ENCODE peak calls at places on chromosome 19, in four cellular contexts. M is GM12878, E is K562, R is HepG2. T is an unnamed sample.

GRCh38 chr19:16074488-16075365 is 1.6 kb upstream of the TPM4 start:
- DNase-seq in M (no peak), E (no peak), R (no peak), T (no peak)

GRCh38 chr19:15114153-15114540 is 6.9 kb downstream of the SYDE1 start:
- DNase-seq in M (no peak), E (no peak), R (no peak), T (no peak)

GRCh38 chr19:44050740-44051653 is 839 bp upstream of the ZNF223 start:
- DNase-seq in M (no peak), E (no peak), R (no peak), T (peak; percentile 24)

GRCh38 chr19:41221514-41222205 is 2.6 kb downstream of the AXL start:
- DNase-seq in M (no peak), E (no peak), R (no peak), T (no peak)

GRCh38 chr19:31531326-31531725 is 182.1 kb upstream of the TSHZ3 start:
- DNase-seq in M (no peak), E (no peak), R (no peak), T (no peak)

GRCh38 chr19:11658954-11659353 is 61.7 kb downstream of the ZNF627 start:
- DNase-seq in M (no peak), E (no peak), R (no peak), T (no peak)

GRCh38 chr19:12733907-12734214 is 623 bp downstream of the TRIR start:
- DNase-seq in M (no peak), E (no peak), R (no peak), T (no peak)

GRCh38 chr19:1271528-1272422 is 2.6 kb downstream of the CIRBP start:
- DNase-seq in M (no peak), E (no peak), R (no peak), T (no peak)

GRCh38 chr19:18700501-18701249 is 17.2 kb downstream of the CRTC1 start:
- DNase-seq in M (peak; percentile 27), E (peak; percentile 85), R (no peak), T (peak; percentile 72)

GRCh38 chr19:43934055-43934984 is 762 bp downstream of the ZNF45 start:
- DNase-seq in M (no peak), E (peak; percentile 23), R (no peak), T (no peak)

GRCh38 chr19:41641879-41642485 is 15.1 kb upstream of the CEACAM4 start:
- DNase-seq in M (peak; percentile 4), E (peak; percentile 76), R (peak; percentile 23), T (peak; percentile 81)

GRCh38 chr19:42831221-42832019 is 48.1 kb downstream of the PSG1 start:
- DNase-seq in M (no peak), E (no peak), R (peak; percentile 15), T (no peak)
- TF ChIP-seq NR2C2 in M (no peak), E (no peak), R (no peak), T (no peak)

DNA sequence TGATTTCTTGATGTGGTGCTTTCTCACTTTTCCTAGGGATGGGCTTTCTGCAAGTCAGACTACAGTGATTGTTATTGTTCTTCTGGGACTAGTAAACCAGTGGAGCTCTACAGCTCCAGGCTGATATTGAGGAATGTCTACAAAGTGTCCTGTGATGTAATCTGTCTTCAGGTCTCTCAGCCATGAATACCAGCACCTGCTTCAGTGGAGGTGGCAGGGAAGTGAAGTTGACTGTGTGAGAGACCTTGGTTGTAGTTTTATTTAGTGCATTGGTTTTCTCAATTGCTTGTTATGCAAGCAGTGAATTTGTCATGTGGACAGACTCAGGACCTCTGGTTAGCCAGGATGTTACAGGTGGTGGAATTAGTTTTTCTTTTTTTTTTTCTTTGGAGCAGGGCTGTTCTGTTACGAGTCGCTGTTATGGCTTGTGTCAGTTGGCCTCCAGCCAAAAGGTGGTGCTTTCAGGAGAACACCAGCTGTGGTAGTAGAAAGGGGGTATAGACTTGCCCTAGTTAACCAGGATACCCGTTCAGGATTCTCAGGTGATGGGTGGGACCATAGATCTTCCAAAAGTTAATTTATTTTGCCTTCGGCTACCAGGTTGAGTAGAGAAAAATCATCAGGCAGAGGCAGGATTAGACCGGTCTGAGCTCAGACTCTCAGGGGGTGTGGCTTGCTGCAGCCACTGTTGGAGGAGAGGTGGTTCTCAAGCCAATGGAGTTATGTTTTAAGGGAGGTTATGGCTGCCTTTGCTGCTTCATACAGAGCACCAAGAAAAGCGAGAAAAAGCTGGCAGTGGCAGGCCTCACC is 11.9 kb upstream of the ZNF675 start:
- DNase-seq in M (no peak), E (no peak), R (no peak), T (peak; percentile 25)
- TF ChIP-seq NR2C2 in M (no peak), E (no peak), R (no peak), T (no peak)

GRCh38 chr19:28981994-28982393 is 231.0 kb downstream of the UQCRFS1 start:
- DNase-seq in M (no peak), E (no peak), R (no peak), T (no peak)

GRCh38 chr19:28977826-28978225 is 235.1 kb downstream of the UQCRFS1 start:
- DNase-seq in M (no peak), E (no peak), R (no peak), T (peak; percentile 36)

GRCh38 chr19:28984315-28984714 is 228.6 kb downstream of the UQCRFS1 start:
- DNase-seq in M (no peak), E (no peak), R (no peak), T (no peak)

GRCh38 chr19:28985201-28985600 is 227.8 kb downstream of the UQCRFS1 start:
- DNase-seq in M (no peak), E (no peak), R (no peak), T (no peak)

DNA sequence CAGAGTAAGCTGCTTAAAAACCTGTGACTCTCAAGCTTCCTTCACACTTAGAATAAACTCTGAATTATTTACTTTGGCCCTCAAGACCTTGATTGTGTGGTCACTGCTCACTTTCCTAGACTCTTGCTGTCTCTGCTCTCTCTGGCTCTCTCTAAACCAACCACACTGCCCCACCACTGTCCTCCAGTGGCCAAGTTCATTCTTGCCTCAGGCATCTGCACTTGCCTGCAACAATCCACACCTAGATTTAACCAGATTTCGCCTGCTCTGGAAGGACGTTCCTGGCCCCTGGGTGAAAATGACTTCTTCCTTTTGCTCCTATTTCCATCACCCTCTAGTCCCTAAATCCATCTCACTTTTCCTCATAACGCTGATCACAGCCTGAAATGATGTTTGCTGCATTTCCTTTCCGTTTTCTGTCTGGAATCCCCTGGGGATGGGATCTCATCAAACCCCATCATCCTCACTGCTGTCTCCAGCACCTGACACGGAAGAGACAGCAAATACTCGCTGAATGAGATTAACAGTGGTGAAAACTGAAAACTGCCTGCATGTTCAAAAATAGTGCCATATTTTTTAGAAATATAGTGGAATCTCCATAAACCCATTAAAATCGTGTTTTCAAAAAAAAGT is 232.6 kb downstream of the UQCRFS1 start:
- DNase-seq in M (no peak), E (no peak), R (no peak), T (peak; percentile 49)
- TF ChIP-seq NR2C2 in M (no peak), E (no peak), R (no peak), T (no peak)

DNA sequence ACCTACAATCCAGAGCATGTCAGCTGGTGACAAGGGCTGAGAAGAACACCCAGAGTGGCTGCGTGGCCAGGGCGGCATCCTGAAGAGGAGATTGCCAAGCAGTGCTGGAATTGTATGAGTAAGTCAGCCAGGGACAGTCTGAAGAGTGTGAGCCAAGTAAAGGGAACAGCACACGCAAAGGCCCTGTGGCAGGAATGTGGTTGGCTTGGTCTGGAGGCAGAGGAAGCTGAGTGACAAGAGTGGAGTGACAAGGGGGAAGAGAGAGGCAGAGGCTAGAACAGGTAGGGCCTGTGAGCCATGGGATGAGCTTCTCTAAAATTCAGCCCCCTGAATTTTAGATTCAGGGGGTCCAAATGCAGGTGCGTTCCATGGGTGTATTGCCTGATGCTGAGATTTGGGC is 53.7 kb upstream of the UQCRFS1 start:
- DNase-seq in M (no peak), E (no peak), R (no peak), T (no peak)
- TF ChIP-seq NR2C2 in M (no peak), E (no peak), R (no peak), T (no peak)

T was measured in WTC11.